ENCODE peak calls at places on chromosomes 12 and 14, in seven cellular contexts. O is PC-3, S is OCI-LY7, M is GM23338, Z is Karpas-422, Q is GM23248, K is PC-9. V is an unnamed sample. For H3K9me2, the result is how much of the 10 kb centered on the place peaks cover.

GRCh38 chr14:39491134-39491541 is 58.9 kb upstream of the FBXO33 start:
- DNase-seq in O (peak), Q (peak), M (peak), S (peak), Z (peak), K (no peak), V (peak)

GRCh38 chr14:22200977-22201605 is 387.9 kb downstream of the DAD1 start:
- DNase-seq in Z (peak), Q (peak), M (peak), K (peak), S (peak), O (peak), V (peak)

GRCh38 chr14:80770114-80770917 is 171.2 kb downstream of the CEP128 start:
- DNase-seq in Z (no peak), M (no peak), K (no peak), O (no peak), Q (peak), S (no peak), V (no peak)

GRCh38 chr12:100128509-100128908 is 14.2 kb downstream of the BLTP3B start:
- DNase-seq in Z (no peak), M (peak), K (no peak), S (no peak), O (peak), Q (peak), V (no peak)

GRCh38 chr12:84599539-84599938 is 313.1 kb downstream of the SLC6A15 start:
- DNase-seq in K (peak), S (no peak), O (peak), Z (no peak), Q (peak), M (peak), V (no peak)

GRCh38 chr14:74290415-74290814 is 12.3 kb downstream of the ABCD4 start:
- DNase-seq in K (no peak), M (peak), Q (peak), O (peak), Z (peak), S (peak), V (peak)

GRCh38 chr14:64634558-64634957 is 69.7 kb upstream of the PLEKHG3 start:
- DNase-seq in Z (no peak), K (no peak), Q (no peak), O (no peak), S (no peak), M (no peak), V (no peak)

GRCh38 chr14:104361101-104361591 is 218.4 kb upstream of the C14orf180 start:
- DNase-seq in K (no peak), Q (no peak), O (no peak), Z (no peak), S (no peak), M (no peak), V (no peak)

GRCh38 chr12:28415755-28416154 is 225.5 kb downstream of the CCDC91 start:
- DNase-seq in Z (no peak), Q (peak), M (peak), K (no peak), S (no peak), O (peak), V (no peak)

GRCh38 chr14:104936361-104937155 is 11.9 kb downstream of the PLD4 start:
- DNase-seq in K (no peak), Q (no peak), O (no peak), S (no peak), Z (peak), M (no peak), V (no peak)

GRCh38 chr12:5014269-5014668 is 29.4 kb upstream of the KCNA5 start:
- DNase-seq in S (no peak), M (no peak), O (no peak), K (no peak), Z (no peak), Q (peak), V (no peak)

GRCh38 chr12:54273981-54274380 is 5.9 kb downstream of the CBX5 start:
- DNase-seq in O (no peak), S (no peak), K (no peak), Z (no peak), Q (no peak), M (no peak), V (no peak)

GRCh38 chr12:80189241-80189640 is 89.9 kb downstream of the OTOGL start:
- DNase-seq in O (no peak), M (no peak), Z (no peak), S (no peak), Q (peak), K (no peak), V (no peak)

GRCh38 chr14:103130965-103131364 is 7.7 kb downstream of the TNFAIP2 start:
- DNase-seq in M (no peak), Z (no peak), Q (peak), O (peak), K (peak), S (no peak), V (no peak)

GRCh38 chr12:106508966-106509365 is 73.8 kb upstream of the RFX4 start:
- DNase-seq in O (no peak), S (no peak), Q (peak), M (no peak), K (no peak), Z (no peak), V (no peak)

GRCh38 chr12:1435456-1435855 is 158.9 kb downstream of the FBXL14 start:
- DNase-seq in Z (no peak), M (no peak), K (no peak), O (no peak), Q (peak), S (no peak), V (no peak)

GRCh38 chr12:50099302-50100008 is 4.4 kb upstream of the GPD1 start:
- DNase-seq in Q (peak), Z (no peak), M (no peak), K (no peak), S (no peak), O (peak), V (no peak)

GRCh38 chr14:96090441-96091148 is 51.4 kb downstream of the C14orf132 start:
- DNase-seq in Z (peak), O (no peak), K (no peak), Q (peak), S (no peak), M (no peak), V (no peak)

GRCh38 chr12:104602426-104602825 is 145.7 kb downstream of the CHST11 start:
- DNase-seq in O (no peak), Z (no peak), Q (peak), S (peak), K (no peak), M (no peak), V (no peak)

GRCh38 chr14:61080591-61081010 is 99.6 kb downstream of the SLC38A6 start:
- DNase-seq in O (no peak), Q (peak), Z (peak), S (peak), K (no peak), M (peak), V (no peak)

GRCh38 chr14:34981743-34982420 is 910 bp upstream of the SRP54 start:
- DNase-seq in K (peak), S (peak), Q (peak), Z (peak), M (peak), O (peak), V (peak)

GRCh38 chr12:4118017-4118510 is 155.5 kb upstream of the CCND2 start:
- DNase-seq in Q (peak), S (peak), M (no peak), O (no peak), K (no peak), Z (peak), V (peak)

GRCh38 chr12:44558340-44559100 is 317.6 kb downstream of the NELL2 start:
- DNase-seq in O (no peak), M (no peak), S (no peak), Q (no peak), Z (no peak), K (no peak), V (no peak)

GRCh38 chr12:115478505-115478904 is 794.5 kb upstream of the TBX3 start:
- DNase-seq in O (peak), Q (no peak), M (no peak), Z (no peak), S (no peak), K (no peak), V (no peak)

GRCh38 chr14:74548881-74549280 is 55.3 kb downstream of the ISCA2 start:
- DNase-seq in Q (peak), O (peak), Z (no peak), K (no peak), M (no peak), S (no peak), V (no peak)

GRCh38 chr12:71755146-71755892 is 656 bp downstream of the RAB21 start:
- DNase-seq in Z (peak), Q (peak), M (peak), K (peak), S (no peak), O (peak), V (peak)

GRCh38 chr14:64680013-64680674 is 24.1 kb upstream of the PLEKHG3 start:
- DNase-seq in O (peak), Z (no peak), S (no peak), Q (peak), K (peak), M (no peak), V (no peak)

GRCh38 chr12:127065595-127065994 is 1201.4 kb upstream of the TMEM132C start:
- DNase-seq in K (no peak), M (no peak), Q (no peak), S (no peak), Z (no peak), O (no peak), V (no peak)

GRCh38 chr12:12735301-12735700 is 18.1 kb downstream of the CDKN1B start:
- DNase-seq in Z (no peak), M (no peak), O (no peak), Q (no peak), S (no peak), K (no peak), V (no peak)

GRCh38 chr14:104643306-104643705 is 38.7 kb upstream of the TMEM179 start:
- DNase-seq in K (no peak), M (no peak), O (no peak), S (no peak), Q (no peak), Z (no peak), V (no peak)

DNA sequence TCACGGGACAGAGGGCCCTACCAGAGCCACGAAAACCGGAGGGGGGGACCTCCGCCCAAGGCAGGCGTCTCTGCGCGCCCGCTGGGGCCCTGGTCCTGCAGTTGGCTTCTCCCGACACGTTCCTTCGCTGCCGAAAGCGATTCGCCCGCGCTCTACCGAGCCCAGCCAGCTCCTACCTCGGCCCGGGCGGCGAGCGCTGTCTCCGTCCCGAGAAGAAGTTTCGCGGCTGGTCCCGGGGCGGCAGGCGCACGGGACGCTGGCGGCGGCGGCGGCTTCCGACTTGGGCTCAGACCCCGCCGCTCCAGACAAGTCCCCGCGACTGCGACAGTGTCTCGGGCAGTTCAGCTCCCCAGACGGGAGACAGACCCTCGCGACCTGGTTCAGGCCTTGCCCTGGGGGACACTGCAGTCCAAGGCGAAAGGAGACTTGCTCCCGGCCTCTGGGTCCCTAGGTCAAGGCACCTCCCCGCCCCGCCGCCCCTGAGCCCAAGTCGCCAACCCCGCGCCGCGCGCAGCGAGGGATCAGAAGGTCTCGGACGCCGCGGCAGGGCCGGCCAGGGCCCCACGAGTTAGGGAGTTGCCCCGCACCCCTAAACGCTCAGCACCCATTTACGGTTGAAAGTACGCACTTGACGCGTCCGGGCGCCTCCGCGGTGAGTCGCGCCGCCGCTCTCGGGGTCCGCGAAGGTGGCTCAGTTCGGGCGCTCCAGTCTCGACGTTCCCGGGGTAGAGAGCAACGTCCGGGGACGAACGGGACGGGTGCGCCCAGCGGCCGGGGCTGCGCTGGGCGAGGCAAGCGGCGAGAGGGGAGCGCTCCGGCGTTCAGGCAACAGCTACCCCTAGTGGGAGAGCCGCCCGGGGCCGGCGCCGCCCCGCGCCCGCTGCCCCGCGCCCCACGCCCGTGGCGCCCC is 1.4 kb upstream of the DIO3 start:
- DNase-seq in K (no peak), Z (no peak), Q (peak), S (no peak), M (peak), O (peak), V (no peak)
- H3K4me3 ChIP-seq in K (no peak), Z (no peak), Q (no peak), S (no peak), M (peak), O (peak), V (no peak)

GRCh38 chr12:66132408-66132807 is 1.9 kb upstream of the LLPH start:
- DNase-seq in S (no peak), Z (no peak), Q (peak), K (peak), O (peak), M (peak), V (no peak)
- H3K27ac ChIP-seq in S (no peak), Z (peak), Q (peak), K (no peak), O (no peak), M (no peak), V (no peak)

DNA sequence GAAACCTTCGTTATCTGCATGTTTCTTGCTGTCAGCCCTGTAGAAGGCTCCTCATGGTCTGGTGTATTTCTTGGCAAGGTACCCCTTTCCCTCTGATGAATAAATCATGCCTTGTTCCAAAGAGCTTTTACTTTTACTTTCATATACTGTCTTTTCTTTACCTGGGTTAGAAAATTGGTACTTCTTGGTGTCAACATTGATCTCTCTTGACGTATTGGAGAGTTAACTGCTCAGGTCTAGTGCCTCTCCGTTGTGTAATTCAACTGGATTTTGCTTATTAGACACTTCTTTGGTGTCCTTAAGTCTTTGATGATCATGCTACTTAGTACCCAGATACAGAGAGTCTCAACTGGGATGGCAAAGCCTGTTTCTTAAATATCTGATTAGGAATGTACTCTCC is 154.6 kb downstream of the PTCSC3 start:
- DNase-seq in O (no peak), Q (no peak), K (no peak), M (no peak), S (no peak), Z (no peak), V (no peak)
- H3K9me2 ChIP-seq in O (under half), Q (under half), K (under half), M (under half), S (under half), Z (under half), V (under half)

GRCh38 chr14:36580141-36580855 is 2.1 kb downstream of the NKX2-8 start:
- DNase-seq in M (peak), O (no peak), Z (no peak), Q (no peak), S (no peak), K (no peak), V (no peak)

GRCh38 chr14:36582011-36582873 is at the start of gene NKX2-8:
- DNase-seq in O (no peak), Q (no peak), Z (no peak), M (peak), K (peak), S (no peak), V (no peak)

GRCh38 chr14:36580856-36581831 is 1.3 kb downstream of the NKX2-8 start:
- DNase-seq in Z (no peak), M (peak), Q (peak), O (peak), K (peak), S (no peak), V (no peak)

GRCh38 chr14:36579001-36579555 is 3.3 kb downstream of the NKX2-8 start:
- DNase-seq in M (no peak), O (no peak), Z (no peak), K (no peak), Q (no peak), S (no peak), V (no peak)

GRCh38 chr14:36579573-36580140 is 2.8 kb downstream of the NKX2-8 start:
- DNase-seq in K (no peak), M (peak), S (no peak), Z (no peak), O (no peak), Q (no peak), V (no peak)
- H3K4me3 ChIP-seq in K (no peak), M (peak), S (no peak), Z (no peak), O (no peak), Q (no peak), V (no peak)

V was measured in MM.1S.